ENCODE peak calls at places on chromosomes 6 and 20, in four cellular contexts. One of them, this sample, is unnamed.

GRCh38 chr6:37456816-37457560 is 24.0 kb downstream of the CMTR1 start:
- DNase-seq in fibroblast of lung: peak
- DNase-seq in endothelial cell of umbilical vein: no peak
- DNase-seq in astrocyte: peak
- DNase-seq in this sample: no peak

GRCh38 chr20:431012-431904 is 23.2 kb downstream of the RBCK1 start:
- DNase-seq in fibroblast of lung: peak
- DNase-seq in endothelial cell of umbilical vein: peak
- DNase-seq in astrocyte: peak
- DNase-seq in this sample: peak

GRCh38 chr20:47330933-47331708 is 25.4 kb downstream of the ZMYND8 start:
- DNase-seq in fibroblast of lung: peak
- DNase-seq in endothelial cell of umbilical vein: peak
- DNase-seq in astrocyte: peak
- DNase-seq in this sample: no peak

GRCh38 chr6:148064406-148065134 is 278.1 kb upstream of the SASH1 start:
- DNase-seq in astrocyte: peak
- DNase-seq in endothelial cell of umbilical vein: peak
- DNase-seq in fibroblast of lung: peak
- DNase-seq in this sample: no peak

GRCh38 chr6:142735182-142735581 is 209.8 kb downstream of the HIVEP2 start:
- DNase-seq in endothelial cell of umbilical vein: peak
- DNase-seq in fibroblast of lung: peak
- DNase-seq in astrocyte: no peak
- DNase-seq in this sample: no peak

GRCh38 chr20:430091-430999 is 22.2 kb downstream of the RBCK1 start:
- DNase-seq in endothelial cell of umbilical vein: no peak
- DNase-seq in astrocyte: no peak
- DNase-seq in fibroblast of lung: peak
- DNase-seq in this sample: no peak

GRCh38 chr6:44576132-44576601 is 188.7 kb downstream of the CDC5L start:
- DNase-seq in astrocyte: peak
- DNase-seq in endothelial cell of umbilical vein: no peak
- DNase-seq in fibroblast of lung: peak
- DNase-seq in this sample: no peak

GRCh38 chr6:73078908-73079610 is 146.2 kb downstream of the KHDC1L start:
- DNase-seq in endothelial cell of umbilical vein: no peak
- DNase-seq in fibroblast of lung: no peak
- DNase-seq in astrocyte: no peak
- DNase-seq in this sample: no peak

GRCh38 chr20:46894971-46895905 is 595 bp downstream of the EYA2 start:
- DNase-seq in endothelial cell of umbilical vein: no peak
- DNase-seq in astrocyte: no peak
- DNase-seq in fibroblast of lung: peak
- DNase-seq in this sample: no peak

GRCh38 chr6:29131691-29132090 is 23.8 kb downstream of the OR2J3 start:
- DNase-seq in astrocyte: no peak
- DNase-seq in fibroblast of lung: no peak
- DNase-seq in endothelial cell of umbilical vein: no peak
- DNase-seq in this sample: no peak

GRCh38 chr6:150876598-150876997 is 11.1 kb downstream of the MTHFD1L start:
- DNase-seq in endothelial cell of umbilical vein: no peak
- DNase-seq in fibroblast of lung: peak
- DNase-seq in astrocyte: peak
- DNase-seq in this sample: no peak

GRCh38 chr6:114040871-114041270 is 69.9 kb upstream of the HDAC2 start:
- DNase-seq in endothelial cell of umbilical vein: no peak
- DNase-seq in astrocyte: peak
- DNase-seq in fibroblast of lung: peak
- DNase-seq in this sample: no peak

GRCh38 chr6:20700375-20700774 is 166.1 kb downstream of the CDKAL1 start:
- DNase-seq in astrocyte: no peak
- DNase-seq in fibroblast of lung: no peak
- DNase-seq in endothelial cell of umbilical vein: no peak
- DNase-seq in this sample: no peak

GRCh38 chr20:4158466-4159050 is 143.2 kb upstream of the RNF24 start:
- DNase-seq in astrocyte: no peak
- DNase-seq in fibroblast of lung: no peak
- DNase-seq in endothelial cell of umbilical vein: no peak
- DNase-seq in this sample: no peak

GRCh38 chr6:116682334-116682712 is 1.3 kb downstream of the KPNA5 start:
- DNase-seq in fibroblast of lung: peak
- DNase-seq in astrocyte: peak
- DNase-seq in endothelial cell of umbilical vein: peak
- DNase-seq in this sample: no peak

GRCh38 chr20:35985789-35986188 is 17.4 kb downstream of the CNBD2 start:
- DNase-seq in fibroblast of lung: no peak
- DNase-seq in astrocyte: no peak
- DNase-seq in endothelial cell of umbilical vein: no peak
- DNase-seq in this sample: no peak

GRCh38 chr6:42010185-42010872 is 40.0 kb upstream of the TAF8 start:
- DNase-seq in endothelial cell of umbilical vein: peak
- DNase-seq in fibroblast of lung: no peak
- DNase-seq in astrocyte: no peak
- DNase-seq in this sample: peak

GRCh38 chr6:86937219-86938079 is at the start of gene HTR1E:
- DNase-seq in endothelial cell of umbilical vein: peak
- DNase-seq in astrocyte: peak
- DNase-seq in fibroblast of lung: peak
- DNase-seq in this sample: peak

GRCh38 chr6:37048851-37049734 is 43.6 kb downstream of the FGD2 start:
- DNase-seq in fibroblast of lung: peak
- DNase-seq in endothelial cell of umbilical vein: peak
- DNase-seq in astrocyte: peak
- DNase-seq in this sample: peak

GRCh38 chr6:21163110-21163837 is 430.3 kb upstream of the SOX4 start:
- DNase-seq in fibroblast of lung: peak
- DNase-seq in astrocyte: peak
- DNase-seq in endothelial cell of umbilical vein: no peak
- DNase-seq in this sample: no peak

GRCh38 chr6:33320315-33321181 is 3.0 kb upstream of the ZBTB22 start:
- DNase-seq in astrocyte: peak
- DNase-seq in endothelial cell of umbilical vein: peak
- DNase-seq in fibroblast of lung: peak
- DNase-seq in this sample: no peak

GRCh38 chr6:16849280-16850210 is 88.3 kb upstream of the ATXN1 start:
- DNase-seq in astrocyte: peak
- DNase-seq in endothelial cell of umbilical vein: no peak
- DNase-seq in fibroblast of lung: peak
- DNase-seq in this sample: no peak

GRCh38 chr6:157305676-157306653 is 17.4 kb downstream of the TMEM242 start:
- DNase-seq in endothelial cell of umbilical vein: no peak
- DNase-seq in astrocyte: no peak
- DNase-seq in fibroblast of lung: no peak
- DNase-seq in this sample: no peak

GRCh38 chr6:133184798-133185380 is 56.3 kb upstream of the EYA4 start:
- DNase-seq in fibroblast of lung: peak
- DNase-seq in endothelial cell of umbilical vein: peak
- DNase-seq in astrocyte: no peak
- DNase-seq in this sample: peak

GRCh38 chr6:161228911-161229591 is 44.8 kb downstream of the AGPAT4 start:
- DNase-seq in fibroblast of lung: peak
- DNase-seq in endothelial cell of umbilical vein: peak
- DNase-seq in astrocyte: peak
- DNase-seq in this sample: no peak

GRCh38 chr6:17877890-17878440 is 109.5 kb downstream of the KIF13A start:
- DNase-seq in fibroblast of lung: no peak
- DNase-seq in endothelial cell of umbilical vein: no peak
- DNase-seq in astrocyte: no peak
- DNase-seq in this sample: no peak

GRCh38 chr6:17877196-17877889 is 110.1 kb downstream of the KIF13A start:
- DNase-seq in fibroblast of lung: peak
- DNase-seq in astrocyte: peak
- DNase-seq in endothelial cell of umbilical vein: no peak
- DNase-seq in this sample: no peak

GRCh38 chr6:17881085-17881883 is 106.2 kb downstream of the KIF13A start:
- DNase-seq in astrocyte: no peak
- DNase-seq in endothelial cell of umbilical vein: no peak
- DNase-seq in fibroblast of lung: no peak
- DNase-seq in this sample: no peak

GRCh38 chr6:17879224-17879623 is 108.2 kb downstream of the KIF13A start:
- DNase-seq in fibroblast of lung: peak
- DNase-seq in astrocyte: peak
- DNase-seq in endothelial cell of umbilical vein: no peak
- DNase-seq in this sample: no peak

DNA sequence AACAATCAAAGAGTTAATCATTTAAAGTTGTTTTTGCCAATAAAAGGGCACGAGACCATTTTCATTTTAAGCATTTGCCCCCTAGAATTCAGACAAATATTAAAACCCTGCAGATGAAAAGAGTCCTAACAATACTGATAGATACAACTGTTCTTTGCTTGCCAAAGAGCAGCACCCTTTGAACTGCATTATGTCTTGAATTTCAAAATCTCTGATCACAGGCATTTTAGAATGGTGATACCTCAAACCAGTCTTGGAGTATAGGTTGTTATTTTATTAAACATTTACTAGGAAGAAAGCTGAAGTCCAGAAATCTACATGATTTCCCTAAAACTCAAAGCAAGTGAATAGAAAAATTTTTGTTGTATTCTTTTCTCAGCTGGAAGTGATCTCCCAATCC is 108.7 kb downstream of the KIF13A start:
- DNase-seq in astrocyte: no peak
- DNase-seq in fibroblast of lung: no peak
- DNase-seq in endothelial cell of umbilical vein: no peak
- DNase-seq in this sample: no peak
- H2AFZ ChIP-seq in astrocyte: no peak
- H2AFZ ChIP-seq in fibroblast of lung: no peak
- H2AFZ ChIP-seq in endothelial cell of umbilical vein: no peak
- H2AFZ ChIP-seq in this sample: no peak

GRCh38 chr6:24332306-24332705 is 25.6 kb downstream of the DCDC2 start:
- DNase-seq in endothelial cell of umbilical vein: no peak
- DNase-seq in astrocyte: peak
- DNase-seq in fibroblast of lung: no peak
- DNase-seq in this sample: no peak

GRCh38 chr6:24325978-24326377 is 31.9 kb downstream of the DCDC2 start:
- DNase-seq in endothelial cell of umbilical vein: no peak
- DNase-seq in fibroblast of lung: no peak
- DNase-seq in astrocyte: no peak
- DNase-seq in this sample: no peak

GRCh38 chr6:24330137-24330732 is 27.6 kb downstream of the DCDC2 start:
- DNase-seq in astrocyte: peak
- DNase-seq in fibroblast of lung: no peak
- DNase-seq in endothelial cell of umbilical vein: no peak
- DNase-seq in this sample: no peak

GRCh38 chr6:24329022-24329421 is 28.8 kb downstream of the DCDC2 start:
- DNase-seq in fibroblast of lung: no peak
- DNase-seq in astrocyte: peak
- DNase-seq in endothelial cell of umbilical vein: no peak
- DNase-seq in this sample: no peak

DNA sequence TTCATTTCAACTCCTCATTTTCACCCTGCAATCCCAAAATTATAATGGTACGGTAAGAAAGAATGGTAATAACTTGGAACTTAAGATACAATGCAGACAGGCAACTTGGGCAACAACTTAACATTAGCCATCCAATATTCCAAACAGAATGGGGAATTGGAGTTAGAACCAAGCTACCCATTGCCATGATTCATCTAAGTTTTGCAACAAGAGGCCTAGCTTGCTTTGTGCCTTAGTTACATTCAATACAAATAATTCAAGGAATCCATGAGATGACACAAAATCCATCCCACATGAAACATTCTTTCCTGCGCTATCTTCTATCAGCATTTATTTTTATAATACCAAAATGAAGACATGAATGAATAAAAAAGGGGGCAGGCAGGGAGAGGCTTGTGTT is 28.4 kb downstream of the DCDC2 start:
- DNase-seq in endothelial cell of umbilical vein: no peak
- DNase-seq in astrocyte: peak
- DNase-seq in fibroblast of lung: no peak
- DNase-seq in this sample: no peak
- TF ChIP-seq EZH2 in endothelial cell of umbilical vein: no peak
- TF ChIP-seq EZH2 in astrocyte: no peak
- TF ChIP-seq EZH2 in fibroblast of lung: no peak
- TF ChIP-seq EZH2 in this sample: no peak

GRCh38 chr6:138323821-138324220 is 53.9 kb upstream of the SMIM28 start:
- DNase-seq in endothelial cell of umbilical vein: no peak
- DNase-seq in astrocyte: no peak
- DNase-seq in fibroblast of lung: no peak
- DNase-seq in this sample: no peak

GRCh38 chr6:138318741-138319375 is 58.8 kb upstream of the SMIM28 start:
- DNase-seq in fibroblast of lung: no peak
- DNase-seq in astrocyte: no peak
- DNase-seq in endothelial cell of umbilical vein: no peak
- DNase-seq in this sample: no peak

DNA sequence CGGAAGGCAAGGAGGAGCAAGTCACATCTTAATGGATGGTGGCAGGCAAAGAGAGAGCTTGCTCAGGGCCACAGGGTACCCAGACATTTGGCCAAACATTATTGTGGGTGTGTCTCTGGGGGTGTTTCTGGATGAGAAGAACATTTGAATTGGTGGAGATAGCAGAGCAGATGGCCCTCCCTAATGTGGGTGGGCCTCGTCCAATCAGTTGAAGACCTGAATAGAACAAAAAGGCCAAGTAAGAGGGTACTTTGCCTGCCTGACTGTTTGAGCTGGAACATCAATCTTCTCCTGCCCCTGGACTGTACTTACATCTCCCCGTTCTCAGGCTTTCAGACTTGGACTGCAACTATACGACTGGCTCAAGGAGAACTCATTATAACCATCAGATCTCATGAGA is 55.8 kb upstream of the SMIM28 start:
- DNase-seq in endothelial cell of umbilical vein: no peak
- DNase-seq in fibroblast of lung: no peak
- DNase-seq in astrocyte: no peak
- DNase-seq in this sample: no peak
- H2AFZ ChIP-seq in endothelial cell of umbilical vein: no peak
- H2AFZ ChIP-seq in fibroblast of lung: no peak
- H2AFZ ChIP-seq in astrocyte: no peak
- H2AFZ ChIP-seq in this sample: no peak

DNA sequence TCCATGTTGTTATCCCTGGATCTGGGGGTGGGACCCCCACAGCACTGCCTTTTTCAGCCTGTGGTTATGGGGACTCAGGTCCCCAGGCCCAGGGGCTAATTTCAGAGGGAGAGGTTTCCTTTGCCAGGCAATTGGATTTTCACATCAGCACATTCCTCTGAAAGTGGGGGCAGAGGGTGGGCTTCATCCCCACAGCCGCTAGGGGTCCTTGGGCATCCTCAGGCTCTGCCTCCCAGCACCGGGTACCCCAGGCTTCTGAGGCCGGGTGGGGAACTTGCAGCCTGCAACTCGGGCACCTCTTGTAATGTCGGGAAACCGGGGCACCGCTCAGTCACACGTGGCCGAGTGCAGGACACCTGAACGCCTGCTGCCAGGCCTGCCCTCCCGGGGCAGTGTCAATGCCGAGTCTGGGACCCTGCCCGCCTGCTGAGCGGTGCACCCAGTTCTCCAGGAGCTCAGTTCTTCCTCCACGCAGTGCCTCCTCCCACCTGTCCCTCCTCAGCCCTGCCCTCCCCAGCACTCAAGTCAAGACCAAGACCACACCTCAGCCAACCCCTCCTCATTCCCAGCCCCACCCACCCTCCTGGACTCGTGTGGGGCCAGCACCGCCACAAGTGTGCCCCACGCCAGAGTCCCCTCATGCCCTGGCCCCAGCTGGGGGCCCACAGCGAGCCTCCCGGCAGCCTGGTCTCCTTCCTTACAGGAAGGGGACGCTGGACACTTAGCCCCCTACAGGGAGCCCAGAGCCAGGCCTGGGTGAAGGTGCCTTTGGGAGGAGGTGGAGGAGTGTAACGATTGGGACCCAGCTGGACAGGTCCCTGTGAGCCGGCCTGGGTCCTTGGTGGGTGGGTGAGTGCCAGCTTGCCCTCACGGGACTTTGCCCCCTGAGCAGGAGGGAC is 8.8 kb upstream of the CHRNA4 start:
- DNase-seq in fibroblast of lung: no peak
- DNase-seq in endothelial cell of umbilical vein: no peak
- DNase-seq in astrocyte: no peak
- DNase-seq in this sample: no peak
- TF ChIP-seq EZH2 in fibroblast of lung: no peak
- TF ChIP-seq EZH2 in endothelial cell of umbilical vein: no peak
- TF ChIP-seq EZH2 in astrocyte: no peak
- TF ChIP-seq EZH2 in this sample: no peak